ENCODE peak calls at places on chromosome 11, in five cellular contexts. N, E, W, M and J are unnamed samples.

GRCh38 chr11:95444309-95445202 is 213.6 kb upstream of the SESN3 start:
- DNase-seq in N (no peak), E (no peak), W (no peak), M (no peak), J (no peak)

GRCh38 chr11:68998390-68998911 is 14.6 kb downstream of the MRGPRF start:
- DNase-seq in N (no peak), E (no peak), W (no peak), M (peak; percentile 24), J (peak; percentile 90)

GRCh38 chr11:110433393-110434333 is 3.9 kb downstream of the FDX1 start:
- DNase-seq in N (no peak), E (no peak), W (no peak), M (no peak), J (no peak)

GRCh38 chr11:1200611-1201191 is 22.2 kb upstream of the MUC5B start:
- DNase-seq in N (no peak), E (peak; percentile 13), W (no peak), M (peak; percentile 8), J (no peak)

GRCh38 chr11:4093519-4094347 is 866 bp upstream of the RRM1 start:
- DNase-seq in N (no peak), E (no peak), W (no peak), M (no peak), J (no peak)

GRCh38 chr11:86916330-86916729 is 38.9 kb downstream of the FZD4 start:
- DNase-seq in N (no peak), E (no peak), W (no peak), M (no peak), J (no peak)

GRCh38 chr11:118430956-118431355 is 5.3 kb upstream of the KMT2A start:
- DNase-seq in N (no peak), E (no peak), W (no peak), M (no peak), J (no peak)

GRCh38 chr11:113773092-113773415 is 438 bp downstream of the ZW10 start:
- DNase-seq in N (no peak), E (peak; percentile 20), W (peak; percentile 26), M (peak; percentile 29), J (peak; percentile 39)

GRCh38 chr11:64450168-64450560 is 91.2 kb downstream of the RPS6KA4 start:
- DNase-seq in N (no peak), E (no peak), W (no peak), M (no peak), J (no peak)

GRCh38 chr11:126082251-126083109 is 19.8 kb upstream of the CDON start:
- DNase-seq in N (no peak), E (peak; percentile 30), W (no peak), M (no peak), J (no peak)

GRCh38 chr11:62439785-62440602 is 21.2 kb downstream of the SCGB1A1 start:
- DNase-seq in N (no peak), E (no peak), W (peak; percentile 25), M (no peak), J (no peak)

GRCh38 chr11:12069053-12069676 is 41.2 kb upstream of the MICAL2 start:
- DNase-seq in N (no peak), E (no peak), W (no peak), M (no peak), J (no peak)

GRCh38 chr11:1267441-1268100 is 41.9 kb downstream of the TOLLIP start:
- DNase-seq in N (no peak), E (no peak), W (peak; percentile 45), M (no peak), J (no peak)

GRCh38 chr11:108580043-108580442 is 13.5 kb downstream of the EXPH5 start:
- DNase-seq in N (no peak), E (no peak), W (no peak), M (no peak), J (no peak)

GRCh38 chr11:33689089-33689488 is 11.5 kb downstream of the C11orf91 start:
- DNase-seq in N (no peak), E (no peak), W (no peak), M (no peak), J (no peak)

GRCh38 chr11:124199702-124200101 is 16.6 kb downstream of the OR10D3 start:
- DNase-seq in N (no peak), E (no peak), W (no peak), M (no peak), J (no peak)

GRCh38 chr11:32448232-32448631 is 12.9 kb upstream of the WT1 start:
- DNase-seq in N (no peak), E (no peak), W (no peak), M (no peak), J (peak; percentile 33)

GRCh38 chr11:27719575-27719925 is 19.3 kb upstream of the BDNF start:
- DNase-seq in N (no peak), E (peak; percentile 34), W (no peak), M (no peak), J (no peak)

GRCh38 chr11:64204464-64204989 is 2.0 kb upstream of the FERMT3 start:
- DNase-seq in N (peak; percentile 95), E (peak; percentile 74), W (peak; percentile 93), M (peak; percentile 93), J (peak; percentile 78)

GRCh38 chr11:115201121-115201792 is 303.0 kb downstream of the CADM1 start:
- DNase-seq in N (peak; percentile 63), E (no peak), W (no peak), M (no peak), J (no peak)

GRCh38 chr11:28837599-28837998 is 729.4 kb downstream of the METTL15 start:
- DNase-seq in N (no peak), E (no peak), W (no peak), M (no peak), J (no peak)
- TF ChIP-seq CTCF in N (no peak), E (no peak), W (no peak), M (no peak), J (no peak)

GRCh38 chr11:103609117-103610066 is 427.0 kb upstream of the DDI1 start:
- DNase-seq in N (peak; percentile 82), E (no peak), W (peak; percentile 2), M (no peak), J (no peak)
- TF ChIP-seq CTCF in N (peak; percentile 85), E (peak; percentile 35), W (no peak), M (peak; percentile 7), J (peak; percentile 58)

DNA sequence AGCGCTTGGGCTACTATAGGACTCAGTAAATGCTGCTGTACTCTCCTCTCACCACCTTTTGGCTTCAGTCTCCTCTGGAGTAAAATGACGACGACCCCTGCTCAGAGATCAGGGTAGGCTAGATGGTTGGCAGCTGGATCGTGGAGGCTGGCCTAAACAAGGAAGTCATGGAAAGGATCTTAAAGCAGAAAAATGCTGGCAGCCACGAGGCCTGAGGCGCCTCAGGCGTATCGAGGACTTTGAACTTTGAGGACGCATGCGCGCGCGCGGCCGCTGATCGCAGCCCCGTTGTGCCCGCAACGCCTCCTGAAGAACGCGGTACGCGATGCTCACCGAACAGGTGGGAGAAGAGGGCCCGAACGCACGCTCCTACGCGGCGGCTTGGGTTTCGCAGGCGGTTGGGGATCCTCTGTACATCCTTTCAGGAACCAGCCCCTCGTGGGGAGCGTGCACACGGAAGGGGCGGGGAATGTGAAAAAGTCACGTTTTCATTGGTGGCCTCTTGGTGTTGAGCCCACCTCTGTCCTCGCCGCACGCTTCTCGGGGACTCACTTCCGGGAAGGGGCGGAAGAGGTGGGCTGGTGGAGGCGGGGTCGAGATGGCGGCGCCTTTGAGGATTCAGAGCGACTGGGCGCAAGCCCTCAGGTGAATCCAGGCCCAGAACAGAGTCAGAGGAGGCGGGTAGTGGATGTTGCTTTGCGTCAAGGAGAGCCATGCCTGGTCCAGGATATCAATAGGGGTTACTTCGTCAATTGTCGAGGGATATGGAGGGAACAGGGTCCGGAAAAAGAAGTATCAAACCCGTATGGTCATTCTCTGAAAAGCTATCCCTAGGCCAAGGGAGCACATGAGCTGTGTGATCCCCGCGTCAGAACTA is at the start of the genes COA4 and PAAF1:
- DNase-seq in N (peak; percentile 84), E (peak; percentile 90), W (peak; percentile 96), M (peak; percentile 96), J (peak; percentile 97)
- TF ChIP-seq CTCF in N (no peak), E (no peak), W (no peak), M (peak; percentile 0), J (no peak)

GRCh38 chr11:116732740-116733385 is 39.9 kb downstream of the BUD13 start:
- DNase-seq in N (peak; percentile 26), E (peak; percentile 82), W (peak; percentile 64), M (peak; percentile 69), J (peak; percentile 79)

GRCh38 chr11:116738975-116739374 is 33.8 kb downstream of the BUD13 start:
- DNase-seq in N (no peak), E (no peak), W (no peak), M (no peak), J (no peak)

GRCh38 chr11:116733386-116733755 is 39.4 kb downstream of the BUD13 start:
- DNase-seq in N (no peak), E (no peak), W (no peak), M (no peak), J (no peak)

GRCh38 chr11:116733959-116734517 is 38.7 kb downstream of the BUD13 start:
- DNase-seq in N (no peak), E (no peak), W (no peak), M (no peak), J (no peak)

GRCh38 chr11:116736763-116737162 is 36.0 kb downstream of the BUD13 start:
- DNase-seq in N (no peak), E (no peak), W (no peak), M (no peak), J (peak; percentile 33)
- TF ChIP-seq CTCF in N (no peak), E (no peak), W (no peak), M (no peak), J (peak; percentile 47)

DNA sequence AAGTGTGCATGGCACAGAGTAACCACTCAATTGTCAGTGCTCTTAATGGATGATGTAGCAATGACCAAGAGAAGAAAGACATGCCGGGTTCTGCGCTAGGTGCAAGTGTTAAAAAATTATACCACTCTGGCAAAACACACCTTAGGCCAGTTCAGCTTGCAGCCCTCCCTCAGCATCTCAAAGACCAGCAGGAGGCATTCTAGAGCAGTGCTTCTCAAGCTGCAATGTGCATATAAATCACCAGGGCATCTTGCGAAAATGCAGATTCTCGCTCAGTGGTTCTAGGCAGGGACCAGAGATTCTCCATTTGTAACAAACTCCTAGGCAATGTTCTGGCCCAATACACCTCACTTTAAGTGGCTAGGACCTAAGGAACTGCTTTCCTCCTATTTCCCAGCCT is 337.3 kb upstream of the API5 start:
- DNase-seq in N (no peak), E (no peak), W (no peak), M (no peak), J (no peak)
- TF ChIP-seq CTCF in N (no peak), E (no peak), W (peak; percentile 31), M (no peak), J (peak; percentile 33)

DNA sequence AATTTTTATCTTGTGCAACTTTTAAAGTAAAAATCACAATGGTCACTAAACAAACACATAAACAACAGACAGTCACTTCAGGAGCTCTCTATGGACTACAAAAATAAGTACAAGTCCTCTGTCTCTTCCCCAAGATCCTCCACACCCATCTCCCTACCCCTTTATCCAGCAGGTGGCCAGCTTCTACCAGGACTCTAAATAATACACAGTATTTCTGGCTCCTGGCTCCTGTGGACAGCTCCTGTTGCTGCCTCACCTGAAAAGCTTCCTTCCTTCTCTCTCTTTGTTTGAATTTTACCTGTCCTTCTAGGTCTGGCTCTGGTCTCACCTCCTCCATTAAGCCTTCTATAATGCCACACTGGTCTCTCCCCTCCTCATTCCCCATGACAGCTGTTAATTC is 86.1 kb downstream of the CLPB start:
- DNase-seq in N (no peak), E (no peak), W (no peak), M (no peak), J (no peak)
- TF ChIP-seq CTCF in N (no peak), E (no peak), W (no peak), M (no peak), J (peak; percentile 34)

GRCh38 chr11:65781152-65781961 is 581 bp upstream of the AP5B1 start:
- DNase-seq in N (no peak), E (peak; percentile 64), W (no peak), M (peak; percentile 37), J (peak; percentile 52)
- TF ChIP-seq CTCF in N (no peak), E (peak; percentile 60), W (peak; percentile 68), M (peak; percentile 37), J (no peak)

GRCh38 chr11:128484172-128484571 is 103.2 kb downstream of the ETS1 start:
- DNase-seq in N (no peak), E (no peak), W (no peak), M (no peak), J (no peak)
- TF ChIP-seq CTCF in N (peak; percentile 4), E (no peak), W (peak; percentile 48), M (no peak), J (peak; percentile 8)